ENCODE peak calls at places on chromosomes 12 and 14, in eight cellular contexts. E is fibroblast of mammary gland, M is GM20000, Z is fibroblast of the conjunctiva, H is mucosa of descending colon, J is tibial nerve, G is progenitor cell of endocrine pancreas, B is MCF 10A. F is an unnamed sample.

GRCh38 chr12:75766263-75767160 is 255.1 kb upstream of the KRR1 start:
- DNase-seq in Z (peak), B (peak), J (no peak), M (no peak), E (peak), H (no peak), G (no peak), F (peak)

GRCh38 chr12:14532152-14532551 is 35.5 kb downstream of the PLBD1 start:
- DNase-seq in J (no peak), B (no peak), M (no peak), E (no peak), H (no peak), Z (no peak), G (no peak), F (no peak)

GRCh38 chr12:11846504-11846903 is 197.0 kb downstream of the ETV6 start:
- DNase-seq in H (no peak), J (no peak), E (no peak), G (no peak), M (no peak), Z (no peak), B (no peak), F (no peak)

GRCh38 chr12:108826807-108827721 is 30.3 kb downstream of the SSH1 start:
- DNase-seq in H (no peak), G (no peak), E (peak), B (no peak), Z (no peak), M (no peak), J (no peak), F (peak)

GRCh38 chr14:24277606-24278321 is 6.4 kb upstream of the RABGGTA start:
- DNase-seq in Z (no peak), E (no peak), B (no peak), H (no peak), G (no peak), J (no peak), M (no peak), F (no peak)

GRCh38 chr14:90698379-90698869 is 117.8 kb downstream of the TTC7B start:
- DNase-seq in J (peak), M (no peak), G (no peak), B (no peak), E (peak), H (peak), Z (peak), F (no peak)

GRCh38 chr14:55782166-55782565 is 202.2 kb downstream of the KTN1 start:
- DNase-seq in Z (no peak), M (no peak), B (no peak), E (peak), G (no peak), H (no peak), J (no peak), F (no peak)

GRCh38 chr12:53381739-53382630 is 2.0 kb downstream of the SP1 start:
- DNase-seq in J (peak), G (no peak), Z (peak), H (peak), B (peak), E (peak), M (no peak), F (peak)

GRCh38 chr12:68962855-68963455 is 30.0 kb upstream of the CPM start:
- DNase-seq in Z (no peak), M (no peak), H (no peak), E (peak), J (no peak), B (peak), G (no peak), F (no peak)